ENCODE peak calls at places on chromosomes 1 and 21, in nine cellular contexts. M is AG09319; F is left ventricle myocardium superior; H is fibroblast of the conjunctiva; Q is stimulated activated CD8-positive, alpha-beta memory T cell treated with anti-CD3 and anti-CD28 coated beads, Interleukin-15, amount 100 ng/mL, for 24 hours; U is glomerular endothelial cell; K is caudate nucleus; G is NCI-H2081; J is Daoy. I is an unnamed sample.

GRCh38 chr1:10692401-10693021 is 103.9 kb downstream of the CASZ1 start:
- DNase-seq in M (no peak), F (no peak), H (no peak), Q (peak; percentile 26), U (no peak), K (no peak), G (peak; percentile 16), J (peak; percentile 55), I (no peak)

GRCh38 chr1:93591833-93592635 is 89.6 kb downstream of the BCAR3 start:
- DNase-seq in M (no peak), F (no peak), H (no peak), Q (no peak), U (no peak), K (no peak), G (peak; percentile 94), J (peak; percentile 86), I (no peak)

GRCh38 chr1:188669715-188670114 is 1807.9 kb downstream of the BRINP3 start:
- DNase-seq in M (no peak), F (no peak), H (peak; percentile 9), Q (no peak), U (no peak), K (no peak), G (no peak), J (peak; percentile 34), I (no peak)

GRCh38 chr1:1205769-1206375 is 520 bp downstream of the TNFRSF18 start:
- DNase-seq in M (no peak), F (no peak), H (no peak), Q (no peak), U (no peak), K (no peak), G (no peak), J (no peak), I (no peak)

GRCh38 chr1:98172578-98172977 is 251.7 kb upstream of the DPYD start:
- DNase-seq in M (no peak), F (no peak), H (no peak), Q (no peak), U (no peak), K (no peak), G (no peak), J (peak; percentile 14), I (no peak)

GRCh38 chr1:52127181-52128175 is 14.4 kb upstream of the ZFYVE9 start:
- DNase-seq in M (peak; percentile 41), F (no peak), H (peak; percentile 72), Q (no peak), U (peak; percentile 60), K (no peak), G (peak; percentile 80), J (peak; percentile 64), I (peak; percentile 45)

GRCh38 chr21:25329227-25329626 is 278.1 kb downstream of the MRPL39 start:
- DNase-seq in M (peak; percentile 67), F (no peak), H (peak; percentile 16), Q (no peak), U (no peak), K (no peak), G (no peak), J (peak; percentile 4), I (peak; percentile 11)

GRCh38 chr1:156122519-156123355 is 8.2 kb downstream of the LMNA start:
- DNase-seq in M (no peak), F (peak; percentile 88), H (peak; percentile 79), Q (no peak), U (no peak), K (peak; percentile 32), G (peak; percentile 40), J (peak; percentile 84), I (peak; percentile 59)

GRCh38 chr1:178502330-178502714 is 5.6 kb upstream of the CLEC20A start:
- DNase-seq in M (no peak), F (no peak), H (no peak), Q (no peak), U (no peak), K (no peak), G (no peak), J (no peak), I (no peak)